ENCODE peak calls at places on chromosome 19, in ten cellular contexts. D is BE2C; N is epithelial cell of esophagus; T is cardiac fibroblast; Z is AG04450; F is naive thymus-derived CD4-positive, alpha-beta T cell; X is heart right ventricle; A is right cardiac atrium; R is H7; S is uterus. K is an unnamed sample.

GRCh38 chr19:49767380-49767779 is 579 bp downstream of the AP2A1 start:
- DNase-seq in D (no peak), N (no peak), T (peak), Z (no peak), F (no peak), X (no peak), A (no peak), R (peak), S (no peak), K (no peak)

GRCh38 chr19:54462713-54463530 is 656 bp downstream of the LENG9 start:
- DNase-seq in D (peak), N (peak), T (peak), Z (no peak), F (peak), X (peak), A (peak), R (peak), S (peak), K (peak)

GRCh38 chr19:54464624-54465266 is 1.2 kb upstream of the LENG9 start:
- DNase-seq in D (peak), N (peak), T (peak), Z (no peak), F (peak), X (peak), A (peak), R (peak), S (peak), K (peak)

GRCh38 chr19:9116547-9116946 is 984 bp upstream of the OR7G1 start:
- DNase-seq in D (no peak), N (no peak), T (no peak), Z (no peak), F (no peak), X (no peak), A (no peak), R (no peak), S (no peak), K (no peak)

GRCh38 chr19:6648141-6648715 is 21.7 kb downstream of the TNFSF14 start:
- DNase-seq in D (no peak), N (no peak), T (no peak), Z (no peak), F (no peak), X (no peak), A (no peak), R (no peak), S (no peak), K (no peak)

GRCh38 chr19:53132231-53132991 is at the start of gene ZNF415:
- DNase-seq in D (peak), N (peak), T (peak), Z (peak), F (peak), X (peak), A (peak), R (peak), S (peak), K (peak)

GRCh38 chr19:45164577-45165335 is 4.0 kb upstream of the NKPD1 start:
- DNase-seq in D (peak), N (peak), T (peak), Z (no peak), F (peak), X (peak), A (peak), R (peak), S (peak), K (no peak)

GRCh38 chr19:49590071-49590970 is 661 bp upstream of the PRR12 start:
- DNase-seq in D (peak), N (peak), T (peak), Z (peak), F (peak), X (peak), A (peak), R (peak), S (peak), K (peak)

GRCh38 chr19:30419581-30420180 is 47.5 kb downstream of the ZNF536 start:
- DNase-seq in D (peak), N (no peak), T (no peak), Z (no peak), F (no peak), X (no peak), A (no peak), R (no peak), S (no peak), K (no peak)

GRCh38 chr19:16447015-16447384 is 24.8 kb downstream of the EPS15L1 start:
- DNase-seq in D (no peak), N (peak), T (peak), Z (peak), F (no peak), X (peak), A (peak), R (no peak), S (peak), K (peak)

GRCh38 chr19:28416245-28416644 is 796.7 kb downstream of the UQCRFS1 start:
- DNase-seq in D (no peak), N (no peak), T (no peak), Z (no peak), F (no peak), X (no peak), A (no peak), R (no peak), S (no peak), K (no peak)

GRCh38 chr19:7257148-7258041 is 36.8 kb downstream of the INSR start:
- DNase-seq in D (peak), N (no peak), T (peak), Z (no peak), F (no peak), X (peak), A (no peak), R (no peak), S (peak), K (no peak)

GRCh38 chr19:28332351-28332750 is 880.6 kb downstream of the UQCRFS1 start:
- DNase-seq in D (no peak), N (no peak), T (no peak), Z (no peak), F (no peak), X (no peak), A (no peak), R (no peak), S (no peak), K (no peak)

GRCh38 chr19:58477130-58477529 is 978 bp downstream of the ZNF446 start:
- DNase-seq in D (no peak), N (no peak), T (no peak), Z (no peak), F (no peak), X (no peak), A (peak), R (no peak), S (no peak), K (no peak)

GRCh38 chr19:6890421-6890913 is 3.1 kb downstream of the ADGRE1 start:
- DNase-seq in D (no peak), N (no peak), T (no peak), Z (no peak), F (peak), X (no peak), A (no peak), R (no peak), S (no peak), K (no peak)

GRCh38 chr19:19661675-19662251 is 1.7 kb downstream of the ATP13A1 start:
- DNase-seq in D (no peak), N (no peak), T (no peak), Z (no peak), F (no peak), X (no peak), A (no peak), R (peak), S (no peak), K (no peak)

GRCh38 chr19:49395581-49396407 is 7.7 kb downstream of the KASH5 start:
- DNase-seq in D (no peak), N (no peak), T (no peak), Z (no peak), F (no peak), X (no peak), A (no peak), R (peak), S (no peak), K (no peak)

GRCh38 chr19:43820098-43820860 is 6.8 kb upstream of the ZNF283 start:
- DNase-seq in D (peak), N (peak), T (peak), Z (peak), F (peak), X (peak), A (peak), R (no peak), S (peak), K (no peak)

GRCh38 chr19:54439174-54439851 is 9.7 kb upstream of the LENG8 start:
- DNase-seq in D (peak), N (peak), T (peak), Z (no peak), F (no peak), X (no peak), A (peak), R (peak), S (no peak), K (no peak)

GRCh38 chr19:28504727-28505126 is 708.2 kb downstream of the UQCRFS1 start:
- DNase-seq in D (no peak), N (no peak), T (no peak), Z (no peak), F (no peak), X (no peak), A (no peak), R (peak), S (no peak), K (no peak)

GRCh38 chr19:36151144-36152051 is 849 bp downstream of the COX7A1 start:
- DNase-seq in D (no peak), N (no peak), T (peak), Z (no peak), F (no peak), X (peak), A (peak), R (peak), S (peak), K (peak)
- H3K4me3 ChIP-seq in D (no peak), N (no peak), T (peak), Z (peak), F (no peak), X (peak), A (peak), R (peak), S (peak), K (peak)

GRCh38 chr19:14105680-14106079 is 11.9 kb downstream of the PRKACA start:
- DNase-seq in D (no peak), N (no peak), T (no peak), Z (no peak), F (no peak), X (no peak), A (peak), R (peak), S (no peak), K (no peak)
- H3K4me3 ChIP-seq in D (no peak), N (no peak), T (no peak), Z (no peak), F (no peak), X (no peak), A (no peak), R (no peak), S (no peak), K (no peak)

DNA sequence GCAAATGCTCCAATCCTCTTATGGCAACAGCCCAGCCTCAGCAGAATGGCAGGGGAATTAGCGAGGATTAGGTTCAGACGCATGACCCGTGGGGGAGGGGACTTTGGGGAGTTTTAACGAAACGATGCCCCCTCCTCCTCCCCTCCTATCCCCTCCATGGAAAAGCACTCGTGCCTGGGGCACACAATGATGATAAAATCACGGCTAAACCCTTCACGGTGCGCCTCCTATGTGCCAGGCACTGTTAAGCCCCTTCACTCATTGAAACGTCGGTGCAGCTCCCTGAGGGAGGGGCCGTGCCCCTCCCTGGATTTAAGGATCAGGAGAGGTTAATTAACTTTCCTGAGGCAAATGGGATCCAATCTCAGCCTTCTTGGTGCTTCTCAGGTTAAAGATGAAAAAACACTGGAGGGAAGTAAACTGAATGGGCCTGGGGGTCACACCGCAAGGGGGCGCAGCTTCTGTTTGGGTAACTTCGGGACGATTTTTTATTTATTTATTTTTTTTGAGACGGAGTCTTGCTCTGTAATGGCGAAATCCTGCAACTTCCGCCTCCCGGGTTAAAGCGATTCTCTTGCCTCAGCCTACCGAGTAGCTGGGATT is 10.1 kb upstream of the TPRX2 start:
- DNase-seq in D (no peak), N (no peak), T (peak), Z (no peak), F (no peak), X (no peak), A (no peak), R (peak), S (no peak), K (no peak)
- H3K4me3 ChIP-seq in D (no peak), N (no peak), T (no peak), Z (no peak), F (no peak), X (no peak), A (no peak), R (peak), S (no peak), K (no peak)

GRCh38 chr19:13001166-13001501 is 5.9 kb downstream of the NFIX start:
- DNase-seq in D (no peak), N (no peak), T (no peak), Z (no peak), F (no peak), X (no peak), A (no peak), R (no peak), S (no peak), K (no peak)

GRCh38 chr19:13002970-13003540 is 7.8 kb downstream of the NFIX start:
- DNase-seq in D (no peak), N (no peak), T (no peak), Z (no peak), F (no peak), X (no peak), A (no peak), R (no peak), S (no peak), K (no peak)

GRCh38 chr19:13002389-13002898 is 7.2 kb downstream of the NFIX start:
- DNase-seq in D (no peak), N (no peak), T (no peak), Z (no peak), F (no peak), X (no peak), A (peak), R (peak), S (no peak), K (peak)

GRCh38 chr19:13004273-13004672 is 9.0 kb downstream of the NFIX start:
- DNase-seq in D (no peak), N (no peak), T (no peak), Z (no peak), F (no peak), X (no peak), A (no peak), R (no peak), S (no peak), K (no peak)

DNA sequence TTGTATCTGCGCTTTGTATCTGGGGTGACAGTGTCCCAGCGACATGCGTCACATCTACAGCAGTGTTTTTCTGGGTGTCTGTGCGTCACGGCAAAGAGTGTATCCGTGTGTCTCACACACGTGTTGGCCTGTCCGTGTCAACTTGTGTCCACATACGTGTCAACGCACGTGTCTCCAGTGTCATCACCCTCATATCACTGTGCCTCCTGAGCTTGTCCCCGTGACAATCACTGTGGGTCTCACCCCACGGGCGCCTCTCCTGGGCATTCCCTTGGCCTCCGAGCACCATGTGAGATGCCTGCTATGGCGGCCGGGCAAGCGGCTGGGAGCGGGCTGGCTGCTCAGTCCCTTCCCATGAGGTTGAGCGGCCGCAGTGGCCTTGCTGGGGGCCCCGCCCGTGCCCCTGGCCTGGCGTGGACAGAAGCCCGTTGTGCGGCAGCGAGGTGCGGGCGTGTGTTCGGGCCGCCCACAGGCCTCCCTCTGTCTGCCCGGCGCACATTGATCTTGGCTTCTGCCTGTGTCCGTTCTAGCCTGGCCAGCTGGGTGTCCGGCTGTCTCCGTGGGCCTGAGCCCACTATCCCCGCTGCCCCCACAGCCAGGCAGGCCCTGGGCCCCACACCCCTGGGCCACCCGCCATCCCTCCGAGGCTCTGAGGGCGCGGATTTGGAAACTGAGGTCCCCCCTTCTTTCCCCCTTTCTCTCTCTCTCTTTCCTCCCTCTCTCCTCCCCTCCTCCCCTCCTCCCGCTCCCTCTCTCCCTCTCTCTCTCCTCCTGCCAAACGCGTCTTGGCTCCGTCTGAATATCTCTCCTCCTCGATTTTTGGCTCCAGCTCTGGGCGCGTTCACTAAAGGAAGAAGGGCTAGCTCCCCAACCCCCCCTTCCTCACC is 6.5 kb downstream of the NFIX start:
- DNase-seq in D (no peak), N (no peak), T (peak), Z (no peak), F (no peak), X (peak), A (peak), R (peak), S (peak), K (peak)
- H3K4me3 ChIP-seq in D (no peak), N (no peak), T (peak), Z (peak), F (no peak), X (peak), A (no peak), R (no peak), S (peak), K (peak)

GRCh38 chr19:46346821-46347571 is at the start of gene PPP5C:
- DNase-seq in D (peak), N (peak), T (peak), Z (peak), F (peak), X (peak), A (peak), R (peak), S (peak), K (peak)
- H3K4me3 ChIP-seq in D (peak), N (peak), T (peak), Z (peak), F (peak), X (peak), A (peak), R (peak), S (peak), K (peak)

GRCh38 chr19:41863209-41863931 is 3.3 kb downstream of the RPS19 start:
- DNase-seq in D (no peak), N (no peak), T (no peak), Z (no peak), F (no peak), X (no peak), A (no peak), R (no peak), S (no peak), K (no peak)

GRCh38 chr19:41868989-41869300 is 8.1 kb upstream of the CD79A start:
- DNase-seq in D (no peak), N (no peak), T (no peak), Z (no peak), F (no peak), X (no peak), A (no peak), R (no peak), S (no peak), K (no peak)

GRCh38 chr19:41864374-41864773 is 4.3 kb downstream of the RPS19 start:
- DNase-seq in D (no peak), N (no peak), T (no peak), Z (no peak), F (no peak), X (no peak), A (no peak), R (peak), S (no peak), K (no peak)

GRCh38 chr19:41868120-41868988 is 8.3 kb downstream of the RPS19 start:
- DNase-seq in D (no peak), N (no peak), T (no peak), Z (no peak), F (no peak), X (no peak), A (no peak), R (peak), S (no peak), K (no peak)

DNA sequence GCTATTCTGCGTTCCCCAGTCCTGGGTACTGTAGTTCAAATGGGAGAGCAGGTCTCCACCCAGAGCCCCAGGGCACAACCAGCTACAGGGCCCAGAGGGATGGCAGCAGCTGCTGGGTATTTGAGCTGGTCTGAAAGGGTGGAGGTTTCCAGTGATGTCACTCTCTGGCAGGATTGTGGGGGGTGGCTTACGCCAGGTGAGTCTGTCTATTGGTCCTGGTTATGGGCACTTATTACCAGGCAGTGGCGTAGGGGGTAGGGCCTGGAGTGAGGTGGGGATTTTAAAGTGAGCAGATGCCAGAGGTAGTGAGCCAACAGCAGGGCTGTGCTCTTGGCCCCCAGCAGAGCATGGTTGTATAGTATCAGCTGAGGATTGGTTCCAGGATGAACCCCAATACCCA is 6.2 kb downstream of the RPS19 start:
- DNase-seq in D (no peak), N (no peak), T (no peak), Z (no peak), F (no peak), X (no peak), A (no peak), R (peak), S (no peak), K (no peak)
- H3K4me3 ChIP-seq in D (no peak), N (no peak), T (no peak), Z (no peak), F (no peak), X (no peak), A (no peak), R (no peak), S (no peak), K (no peak)

GRCh38 chr19:4334929-4335833 is 3.4 kb downstream of the STAP2 start:
- DNase-seq in D (no peak), N (no peak), T (no peak), Z (no peak), F (no peak), X (no peak), A (no peak), R (no peak), S (no peak), K (no peak)

GRCh38 chr19:4342421-4343055 is 824 bp upstream of the MPND start:
- DNase-seq in D (peak), N (peak), T (peak), Z (peak), F (peak), X (peak), A (peak), R (peak), S (peak), K (peak)

GRCh38 chr19:4338441-4339350 is at the start of gene STAP2:
- DNase-seq in D (no peak), N (peak), T (no peak), Z (no peak), F (no peak), X (no peak), A (no peak), R (peak), S (no peak), K (no peak)

GRCh38 chr19:4343056-4343844 is at the start of gene MPND:
- DNase-seq in D (peak), N (peak), T (peak), Z (peak), F (peak), X (peak), A (peak), R (peak), S (peak), K (peak)

DNA sequence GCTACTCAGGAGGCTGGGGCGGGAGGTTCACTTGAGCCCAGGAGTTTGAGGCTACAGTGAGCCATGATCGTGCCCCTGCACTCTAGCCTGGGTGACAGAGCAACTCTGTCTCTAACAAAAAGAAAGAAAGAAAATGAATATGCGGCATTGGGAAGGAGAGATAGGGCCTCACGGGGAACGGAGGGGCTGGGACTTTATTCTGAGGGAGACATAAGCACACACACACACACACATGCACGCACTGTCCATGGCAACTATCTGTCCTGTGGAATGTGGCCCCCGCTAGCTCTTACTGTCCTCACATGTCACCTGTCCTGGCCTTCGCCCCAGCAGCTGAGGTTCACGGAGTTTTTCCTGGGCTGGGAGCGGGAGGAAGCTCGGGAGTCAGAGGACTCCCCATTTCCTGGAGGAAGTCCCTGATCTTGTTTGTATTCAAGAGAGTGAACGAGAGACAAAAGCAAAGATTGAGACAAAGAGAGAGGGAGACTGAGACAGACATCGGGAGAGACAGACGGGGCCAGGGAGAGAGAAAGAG is 654 bp downstream of the STAP2 start:
- DNase-seq in D (no peak), N (peak), T (peak), Z (no peak), F (peak), X (no peak), A (no peak), R (no peak), S (no peak), K (no peak)
- H3K4me3 ChIP-seq in D (no peak), N (peak), T (peak), Z (peak), F (peak), X (peak), A (peak), R (peak), S (peak), K (peak)

GRCh38 chr19:3370214-3370720 is 3.9 kb downstream of the NFIC start:
- DNase-seq in D (no peak), N (no peak), T (no peak), Z (no peak), F (no peak), X (no peak), A (peak), R (peak), S (peak), K (no peak)
- H3K4me3 ChIP-seq in D (no peak), N (peak), T (peak), Z (peak), F (no peak), X (peak), A (peak), R (peak), S (peak), K (peak)